ENCODE peak calls at places on chromosome 6, in six cellular contexts. V is heart right ventricle, N is GM23248, W is upper lobe of left lung, F is left ventricle myocardium inferior, P is cardiac muscle cell. D is an unnamed sample. For H3K9me3 and H3K27me3, the result is how much of the 10 kb centered on the place peaks cover.

GRCh38 chr6:6599468-6599873 is 11.0 kb downstream of the LY86 start:
- DNase-seq in P (no peak), F (peak), N (no peak), W (no peak), V (no peak), D (no peak)

GRCh38 chr6:11711644-11711993 is 67.0 kb downstream of the ADTRP start:
- DNase-seq in W (peak), V (no peak), N (peak), P (no peak), F (no peak), D (peak)

GRCh38 chr6:116444092-116444491 is 17.1 kb upstream of the CALHM6 start:
- DNase-seq in W (no peak), N (peak), P (peak), V (no peak), F (no peak), D (no peak)

GRCh38 chr6:125807293-125807692 is 16.5 kb downstream of the NCOA7 start:
- DNase-seq in N (no peak), V (no peak), W (no peak), P (no peak), F (no peak), D (no peak)

GRCh38 chr6:135481786-135482369 is 15.7 kb downstream of the AHI1 start:
- DNase-seq in N (peak), V (no peak), P (no peak), F (no peak), W (no peak), D (no peak)

GRCh38 chr6:20069130-20069529 is 143.1 kb downstream of the MBOAT1 start:
- DNase-seq in N (no peak), V (no peak), P (no peak), F (no peak), W (no peak), D (no peak)

GRCh38 chr6:4612636-4613171 is 163.5 kb upstream of the CDYL start:
- DNase-seq in V (peak), N (peak), F (no peak), P (no peak), W (no peak), D (no peak)

GRCh38 chr6:122589115-122589514 is 21.1 kb upstream of the PKIB start:
- DNase-seq in V (no peak), F (no peak), P (no peak), W (no peak), N (peak), D (no peak)

GRCh38 chr6:69732640-69733039 is 64.2 kb downstream of the LMBRD1 start:
- DNase-seq in W (no peak), V (no peak), N (peak), P (no peak), F (no peak), D (no peak)

GRCh38 chr6:27288136-27289044 is 23.7 kb downstream of the POM121L2 start:
- DNase-seq in F (no peak), W (peak), N (no peak), P (peak), V (no peak), D (no peak)

GRCh38 chr6:147710890-147711289 is 202.4 kb downstream of the SAMD5 start:
- DNase-seq in W (no peak), N (no peak), F (no peak), V (no peak), P (no peak), D (no peak)

GRCh38 chr6:1396952-1397868 is 7.8 kb downstream of the FOXF2 start:
- DNase-seq in W (peak), V (peak), F (peak), P (peak), N (peak), D (peak)

GRCh38 chr6:135087803-135088202 is 33.2 kb upstream of the HBS1L start:
- DNase-seq in P (no peak), V (no peak), F (no peak), N (no peak), W (no peak), D (peak)

GRCh38 chr6:474454-475185 is 83.1 kb downstream of the IRF4 start:
- DNase-seq in N (no peak), W (peak), P (no peak), F (no peak), V (no peak), D (peak)

GRCh38 chr6:68226460-68226859 is 408.6 kb upstream of the ADGRB3 start:
- DNase-seq in F (no peak), V (no peak), W (no peak), P (peak), N (no peak), D (no peak)

GRCh38 chr6:25036461-25036860 is 100.7 kb upstream of the RIPOR2 start:
- DNase-seq in V (no peak), F (no peak), W (no peak), N (no peak), P (no peak), D (no peak)

GRCh38 chr6:97053643-97054411 is 129.3 kb downstream of the KLHL32 start:
- DNase-seq in F (no peak), N (peak), V (no peak), P (peak), W (no peak), D (no peak)

GRCh38 chr6:25296217-25296905 is 17.2 kb downstream of the CARMIL1 start:
- DNase-seq in N (no peak), W (no peak), F (no peak), P (peak), V (no peak), D (no peak)

GRCh38 chr6:6890400-6890858 is 217.3 kb upstream of the RREB1 start:
- DNase-seq in W (no peak), N (peak), P (peak), F (peak), V (peak), D (no peak)

GRCh38 chr6:159691133-159691962 is 1.7 kb downstream of the SOD2 start:
- DNase-seq in W (no peak), P (peak), V (no peak), N (peak), F (no peak), D (no peak)

GRCh38 chr6:106369739-106370138 is 9.2 kb downstream of the CRYBG1 start:
- DNase-seq in P (no peak), V (no peak), N (no peak), W (no peak), F (no peak), D (no peak)

GRCh38 chr6:29723666-29724588 is 693 bp downstream of the HLA-F start:
- DNase-seq in N (peak), F (peak), P (peak), W (peak), V (peak), D (peak)

GRCh38 chr6:166046982-166047381 is 120.7 kb downstream of the TBXT start:
- DNase-seq in W (no peak), F (no peak), N (no peak), P (no peak), V (no peak), D (no peak)

GRCh38 chr6:36701401-36701991 is 3.9 kb downstream of the RAB44 start:
- DNase-seq in V (no peak), F (no peak), P (no peak), W (no peak), N (peak), D (no peak)

GRCh38 chr6:106997392-106998257 is 23.1 kb upstream of the CD24 start:
- DNase-seq in N (peak), P (peak), V (no peak), W (no peak), F (no peak), D (peak)

GRCh38 chr6:41373919-41374617 is 38.7 kb downstream of the NCR2 start:
- DNase-seq in W (peak), F (no peak), P (peak), V (no peak), N (peak), D (no peak)

GRCh38 chr6:30810813-30811329 is 66.5 kb upstream of the IER3 start:
- DNase-seq in V (no peak), P (no peak), W (no peak), F (no peak), N (no peak), D (no peak)

GRCh38 chr6:150697515-150697914 is 97.8 kb downstream of the PLEKHG1 start:
- DNase-seq in V (peak), P (no peak), W (no peak), N (no peak), F (peak), D (no peak)

GRCh38 chr6:35519313-35520015 is 6.8 kb upstream of the TULP1 start:
- DNase-seq in W (no peak), N (no peak), F (no peak), V (no peak), P (no peak), D (no peak)

GRCh38 chr6:26158581-26159416 is 71.6 kb downstream of the HFE start:
- DNase-seq in W (peak), F (peak), V (peak), N (peak), P (peak), D (peak)

GRCh38 chr6:109379706-109380105 is 2.6 kb downstream of the CD164 start:
- DNase-seq in P (no peak), N (peak), F (no peak), W (no peak), V (no peak), D (no peak)

DNA sequence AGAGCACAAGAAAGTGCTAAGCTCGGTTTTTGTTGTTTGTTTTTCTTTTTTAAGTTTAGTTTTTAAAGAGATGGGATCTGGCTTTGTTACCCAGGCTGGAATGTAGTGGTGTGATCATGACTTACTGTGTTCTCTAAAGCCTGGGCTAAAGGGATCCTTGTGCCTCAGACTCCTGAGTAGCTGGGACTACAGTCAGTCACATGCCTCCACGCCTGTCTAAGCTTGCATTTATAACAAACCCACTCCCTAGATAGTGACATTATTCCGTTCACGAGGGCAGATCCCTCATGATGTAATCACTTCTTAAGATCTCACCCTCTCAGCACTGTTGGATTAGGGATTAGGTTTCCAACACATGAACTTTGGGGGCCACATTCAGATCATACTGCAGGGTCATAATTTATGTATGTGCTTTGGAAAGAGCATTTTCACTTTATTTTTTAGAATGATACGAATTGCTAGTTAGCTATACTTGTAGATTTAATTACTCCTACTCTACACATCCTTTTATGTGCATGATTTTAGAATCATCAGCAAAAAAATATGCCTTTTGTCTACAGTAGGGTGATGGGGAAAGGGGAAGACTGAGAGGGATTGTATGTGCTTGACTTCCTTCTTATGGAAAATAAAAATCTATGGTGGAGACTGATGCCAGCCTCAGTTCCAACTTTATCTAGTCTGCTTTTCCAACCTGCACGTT is 167.8 kb downstream of the JARID2 start:
- DNase-seq in N (no peak), V (no peak), P (no peak), W (no peak), F (no peak), D (no peak)
- H3K9me3 ChIP-seq in N (under half), V (under half), P (under half), W (under half), F (under half), D (under half)

DNA sequence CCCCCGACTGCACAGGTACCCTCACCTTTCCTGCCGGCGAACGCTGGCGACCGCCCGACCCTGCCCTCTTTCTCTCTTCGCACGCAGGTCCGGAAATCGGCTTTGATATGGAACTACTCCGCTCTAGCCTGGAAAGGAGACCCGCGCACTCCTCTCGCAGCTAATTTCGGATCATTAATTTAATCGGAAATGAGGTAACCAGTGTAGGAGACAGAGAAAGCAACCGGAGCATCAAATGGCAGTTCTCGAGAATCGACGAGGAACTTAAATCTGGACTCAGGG is 946 bp upstream of the ATXN1 start:
- DNase-seq in V (no peak), W (no peak), F (no peak), P (no peak), N (peak), D (no peak)
- H3K27ac ChIP-seq in V (peak), W (peak), F (peak), P (peak), N (peak), D (peak)

GRCh38 chr6:168163096-168163731 is 84.2 kb upstream of the FRMD1 start:
- DNase-seq in P (no peak), F (no peak), V (no peak), N (no peak), W (no peak), D (no peak)
- H3K27me3 ChIP-seq in P (under half), F (half or more), V (under half), N (under half), W (under half), D (under half)

DNA sequence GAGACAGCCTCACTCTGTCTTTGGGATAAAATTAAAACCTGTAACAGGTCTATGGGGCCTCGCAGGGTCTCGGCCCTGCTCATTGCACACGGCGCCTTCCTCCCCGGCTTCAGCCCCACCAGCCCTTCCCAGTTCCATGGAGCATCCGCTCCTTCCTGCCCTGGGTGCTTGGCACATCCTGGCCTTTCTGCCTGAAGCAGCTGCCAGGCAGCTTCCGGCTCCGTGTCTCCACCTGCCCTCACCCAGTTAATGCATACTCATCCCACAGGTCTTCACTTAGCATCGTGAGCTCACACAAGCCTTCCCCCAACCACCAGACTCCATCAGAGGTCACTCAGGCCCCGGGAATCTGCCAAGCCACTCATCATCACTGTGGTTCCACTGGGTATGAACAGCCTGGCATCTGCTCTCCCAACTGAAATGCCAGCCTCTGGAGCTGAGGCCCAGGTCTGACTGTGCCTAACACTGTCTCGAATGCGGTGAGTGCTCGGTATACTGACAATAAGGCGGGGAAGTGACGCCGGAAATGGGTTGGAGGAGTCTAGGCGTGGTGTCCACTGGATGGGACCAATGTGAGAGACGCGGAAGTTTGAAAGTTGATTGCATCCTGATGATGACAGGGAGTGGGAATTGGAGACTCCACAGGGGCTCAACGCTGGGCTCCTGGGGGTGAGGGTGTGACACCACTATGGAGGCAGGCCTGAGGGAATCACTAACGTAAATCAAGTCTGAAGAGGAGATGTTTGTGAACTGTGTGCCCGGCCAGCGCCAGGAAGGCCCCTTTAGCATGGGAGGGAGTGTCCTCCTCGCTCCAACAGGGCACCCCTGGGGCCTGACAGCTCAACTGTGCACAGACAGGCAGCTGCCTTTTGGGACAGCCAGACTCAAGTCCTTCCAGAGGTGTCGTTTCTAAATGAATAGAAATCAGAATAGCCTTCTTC is 245.8 kb downstream of the TTLL2 start:
- DNase-seq in N (no peak), F (no peak), V (no peak), P (no peak), W (no peak), D (no peak)
- H3K9me3 ChIP-seq in N (under half), F (under half), V (under half), P (under half), W (under half), D (under half)

GRCh38 chr6:47064274-47064673 is 22.1 kb upstream of the ADGRF1 start:
- DNase-seq in N (no peak), F (no peak), P (no peak), W (no peak), V (no peak), D (no peak)
- H3K27ac ChIP-seq in N (no peak), F (no peak), P (no peak), W (no peak), V (no peak), D (no peak)

D was measured in CD4-positive, alpha-beta T cell.